ENCODE peak calls at places on chromosomes 7 and 10, in ten cellular contexts. P is GM23248; H is cardiac muscle cell; A is heart right ventricle; N is HepG2; L is GM12878; J is heart left ventricle; Q is CD4-positive, alpha-beta memory T cell; C is adipocyte; X is left ventricle myocardium inferior. W is an unnamed sample.
A peak's percentile ranks its signal among the peaks of the same experiment; 100 is the strongest.

GRCh38 chr10:98106531-98106930 is 27.9 kb upstream of the R3HCC1L start:
- DNase-seq in P (peak; percentile 15), H (no peak), A (no peak), N (no peak), L (no peak), J (no peak), Q (no peak), C (no peak), X (no peak), W (no peak)

GRCh38 chr10:101573885-101574284 is 14.2 kb downstream of the POLL start:
- DNase-seq in P (no peak), H (no peak), A (no peak), N (no peak), L (no peak), J (no peak), Q (no peak), C (no peak), X (no peak), W (no peak)

GRCh38 chr7:129588268-129588667 is 23.3 kb upstream of the NRF1 start:
- DNase-seq in P (no peak), H (no peak), A (no peak), N (no peak), L (no peak), J (no peak), Q (no peak), C (no peak), X (no peak), W (no peak)

GRCh38 chr7:157335256-157335655 is 1.5 kb upstream of the DNAJB6 start:
- DNase-seq in P (peak; percentile 47), H (no peak), A (no peak), N (no peak), L (no peak), J (no peak), Q (no peak), C (no peak), X (no peak), W (no peak)

GRCh38 chr10:18610517-18610916 is 40.9 kb downstream of the NSUN6 start:
- DNase-seq in P (peak; percentile 77), H (peak; percentile 87), A (no peak), N (peak; percentile 98), L (no peak), J (no peak), Q (no peak), C (peak; percentile 74), X (no peak), W (peak; percentile 15)

GRCh38 chr10:22320591-22321155 is at the start of gene BMI1:
- DNase-seq in P (peak; percentile 90), H (peak; percentile 89), A (peak; percentile 87), N (peak; percentile 63), L (no peak), J (peak; percentile 75), Q (peak; percentile 72), C (peak; percentile 91), X (peak; percentile 81), W (peak; percentile 76)

GRCh38 chr7:155220881-155221280 is 76.8 kb upstream of the INSIG1 start:
- DNase-seq in P (no peak), H (no peak), A (no peak), N (no peak), L (no peak), J (no peak), Q (no peak), C (no peak), X (no peak), W (no peak)

GRCh38 chr7:29360633-29361625 is 166.4 kb downstream of the CHN2 start:
- DNase-seq in P (peak; percentile 56), H (no peak), A (no peak), N (no peak), L (no peak), J (no peak), Q (no peak), C (no peak), X (no peak), W (no peak)

GRCh38 chr10:29610876-29611647 is 23.7 kb downstream of the SVIL start:
- DNase-seq in P (no peak), H (no peak), A (no peak), N (no peak), L (no peak), J (no peak), Q (no peak), C (no peak), X (no peak), W (no peak)

GRCh38 chr7:5872326-5872725 is 8.3 kb upstream of the OCM start:
- DNase-seq in P (no peak), H (peak; percentile 1), A (no peak), N (no peak), L (no peak), J (no peak), Q (no peak), C (no peak), X (no peak), W (no peak)

GRCh38 chr7:157457355-157458253 is 120.8 kb downstream of the DNAJB6 start:
- DNase-seq in P (no peak), H (no peak), A (no peak), N (no peak), L (no peak), J (no peak), Q (no peak), C (no peak), X (no peak), W (no peak)

GRCh38 chr10:28280652-28281051 is 22.2 kb downstream of the MPP7 start:
- DNase-seq in P (peak; percentile 53), H (no peak), A (no peak), N (no peak), L (no peak), J (no peak), Q (no peak), C (peak; percentile 82), X (no peak), W (peak; percentile 18)

DNA sequence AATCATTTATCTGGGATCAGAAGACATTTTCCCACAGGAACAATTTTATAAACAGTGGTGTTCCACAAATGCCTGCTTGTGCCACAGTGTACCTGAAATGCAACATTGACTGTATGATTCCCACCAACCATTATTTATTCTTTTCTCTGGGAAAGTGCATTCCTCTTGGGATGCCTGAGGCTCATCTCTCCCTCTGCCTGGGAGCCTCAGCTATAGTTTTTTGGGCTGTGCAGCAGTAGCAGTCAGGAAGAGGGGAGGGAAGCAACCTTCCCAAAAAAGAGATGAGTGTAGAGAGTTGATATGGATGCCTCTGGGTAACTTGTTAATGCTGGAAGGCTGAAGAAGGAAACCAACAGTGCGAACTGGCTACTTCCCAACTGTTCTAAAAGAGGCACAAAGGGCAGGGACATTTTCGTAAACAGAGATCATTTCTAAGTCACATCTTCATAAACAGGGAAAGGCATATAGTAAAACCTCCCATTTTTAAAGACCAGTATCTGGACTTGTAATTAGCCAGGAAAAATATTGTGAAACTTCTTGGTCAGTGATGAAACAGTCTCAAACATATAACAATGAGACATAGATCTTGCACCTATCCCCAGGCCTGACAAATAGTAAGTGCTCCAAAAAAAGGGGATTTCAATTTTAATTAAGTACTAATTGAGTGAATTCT is 1.4 kb upstream of the CALD1 start:
- DNase-seq in P (peak; percentile 63), H (peak; percentile 78), A (no peak), N (no peak), L (no peak), J (no peak), Q (no peak), C (peak; percentile 78), X (no peak), W (no peak)
- H3K4me3 ChIP-seq in P (peak overlapping the region; percentile 93), H (no peak overlapping the region), A (no peak overlapping the region), N (no peak overlapping the region), L (no peak overlapping the region), J (peak overlapping the region; percentile 66), Q (no peak overlapping the region), C (no peak overlapping the region), X (peak overlapping the region; percentile 76), W (no peak overlapping the region)

GRCh38 chr10:133187091-133187905 is 27.3 kb downstream of the KNDC1 start:
- DNase-seq in P (no peak), H (no peak), A (no peak), N (no peak), L (no peak), J (no peak), Q (no peak), C (no peak), X (no peak), W (no peak)
- H3K9me3 ChIP-seq in P (no peaks in the 10 kb centered on the region), H (no peaks in the 10 kb centered on the region), A (peaks cover 12% of the 10 kb centered on the region), N (no peaks in the 10 kb centered on the region), L (no peaks in the 10 kb centered on the region), J (peaks cover 6% of the 10 kb centered on the region), Q (no peaks in the 10 kb centered on the region), C (peaks cover 6% of the 10 kb centered on the region), X (peaks cover 7% of the 10 kb centered on the region), W (no peaks in the 10 kb centered on the region)

DNA sequence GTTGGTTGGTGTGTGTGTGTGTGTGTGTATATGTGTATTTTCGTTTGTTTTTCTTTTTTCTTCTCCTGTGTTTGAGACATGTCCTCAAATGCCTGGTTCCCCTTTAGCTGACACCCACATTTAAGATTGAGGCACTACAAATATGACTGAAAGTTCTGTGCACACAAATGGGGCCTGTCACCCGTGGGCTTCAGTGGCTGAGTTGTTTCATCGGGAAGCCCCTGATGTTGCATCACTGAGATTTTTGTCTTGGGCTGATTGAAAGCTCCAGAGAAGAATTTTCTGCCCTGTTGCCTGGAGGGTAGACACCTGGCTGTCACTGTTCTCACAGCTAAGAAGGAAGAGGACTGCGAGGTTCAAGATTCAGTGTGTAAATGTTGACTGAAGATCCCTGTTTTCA is 283.8 kb upstream of the C7orf33 start:
- DNase-seq in P (no peak), H (no peak), A (no peak), N (no peak), L (peak; percentile 13), J (no peak), Q (no peak), C (no peak), X (no peak), W (no peak)
- H3K36me3 ChIP-seq in P (no peaks in the 10 kb centered on the region), H (no peaks in the 10 kb centered on the region), A (no peaks in the 10 kb centered on the region), N (no peaks in the 10 kb centered on the region), L (no peaks in the 10 kb centered on the region), J (no peaks in the 10 kb centered on the region), Q (no peaks in the 10 kb centered on the region), C (no peaks in the 10 kb centered on the region), X (no peaks in the 10 kb centered on the region), W (no peaks in the 10 kb centered on the region)

GRCh38 chr10:82211331-82211730 is 336.3 kb downstream of the NRG3 start:
- DNase-seq in P (no peak), H (peak; percentile 15), A (peak; percentile 5), N (no peak), L (no peak), J (no peak), Q (no peak), C (no peak), X (no peak), W (no peak)
- H3K4me3 ChIP-seq in P (no peak overlapping the region), H (no peak overlapping the region), A (no peak overlapping the region), N (no peak overlapping the region), L (no peak overlapping the region), J (no peak overlapping the region), Q (no peak overlapping the region), C (no peak overlapping the region), X (no peak overlapping the region), W (no peak overlapping the region)

GRCh38 chr10:24306507-24306875 is 97.6 kb downstream of the KIAA1217 start:
- DNase-seq in P (peak; percentile 13), H (no peak), A (no peak), N (no peak), L (no peak), J (no peak), Q (no peak), C (no peak), X (no peak), W (no peak)
- H3K9me3 ChIP-seq in P (no peaks in the 10 kb centered on the region), H (no peaks in the 10 kb centered on the region), A (no peaks in the 10 kb centered on the region), N (no peaks in the 10 kb centered on the region), L (no peaks in the 10 kb centered on the region), J (no peaks in the 10 kb centered on the region), Q (no peaks in the 10 kb centered on the region), C (no peaks in the 10 kb centered on the region), X (no peaks in the 10 kb centered on the region), W (no peaks in the 10 kb centered on the region)

DNA sequence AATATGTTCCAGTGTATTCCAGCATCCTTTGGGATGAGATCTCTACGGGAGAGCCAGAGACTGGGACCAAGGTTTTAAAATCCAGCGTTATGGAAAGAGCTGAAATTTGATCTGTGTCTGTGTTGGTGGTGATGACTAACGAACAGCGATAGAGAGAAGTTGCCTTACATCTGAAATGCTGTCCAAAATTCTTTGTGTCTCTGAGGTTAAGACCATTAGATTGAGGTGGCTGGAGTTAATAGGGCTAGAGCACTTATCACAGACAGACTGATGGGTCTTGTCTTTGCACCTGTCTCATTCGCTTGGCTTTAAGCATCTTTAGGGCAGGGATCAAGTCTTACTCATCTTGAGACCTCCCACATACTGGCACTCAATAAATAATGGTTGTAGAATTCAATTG is 41.0 kb upstream of the RAPGEF5 start:
- DNase-seq in P (peak; percentile 28), H (no peak), A (no peak), N (no peak), L (no peak), J (no peak), Q (no peak), C (peak; percentile 4), X (no peak), W (no peak)
- H3K36me3 ChIP-seq in P (no peaks in the 10 kb centered on the region), H (no peaks in the 10 kb centered on the region), A (no peaks in the 10 kb centered on the region), N (no peaks in the 10 kb centered on the region), L (no peaks in the 10 kb centered on the region), J (no peaks in the 10 kb centered on the region), Q (no peaks in the 10 kb centered on the region), C (no peaks in the 10 kb centered on the region), X (no peaks in the 10 kb centered on the region), W (no peaks in the 10 kb centered on the region)

W was measured in MG63.